ENCODE peak calls at places on chromosomes 6 and 20, in seven cellular contexts. C, U, L, R, P, T and B are unnamed samples. For H3K4me1, the result is how much of the 10 kb centered on the place peaks cover.

GRCh38 chr20:56504373-56505005 is 20.1 kb upstream of the FAM209A start:
- DNase-seq in R (no peak), U (no peak), C (no peak), L (no peak), P (no peak), T (no peak), B (no peak)

GRCh38 chr6:106244931-106245330 is 80.6 kb downstream of the ATG5 start:
- DNase-seq in T (no peak), R (no peak), L (no peak), C (no peak), P (no peak), U (no peak), B (no peak)

GRCh38 chr6:17877196-17877889 is 110.1 kb downstream of the KIF13A start:
- DNase-seq in P (no peak), R (no peak), U (no peak), L (no peak), T (no peak), C (no peak), B (no peak)

GRCh38 chr6:21023210-21023609 is 489.0 kb downstream of the CDKAL1 start:
- DNase-seq in L (no peak), C (no peak), P (no peak), T (no peak), R (no peak), U (no peak), B (no peak)

GRCh38 chr6:69622924-69623323 is 173.9 kb downstream of the LMBRD1 start:
- DNase-seq in T (no peak), L (no peak), P (no peak), C (no peak), U (no peak), R (no peak), B (no peak)

GRCh38 chr6:10595731-10596664 is 74.8 kb downstream of the GCNT2 start:
- DNase-seq in L (no peak), U (no peak), T (no peak), C (no peak), R (no peak), P (no peak), B (no peak)

GRCh38 chr6:84728602-84729001 is 35.8 kb downstream of the TBX18 start:
- DNase-seq in P (no peak), L (peak), T (no peak), U (no peak), C (no peak), R (no peak), B (no peak)

GRCh38 chr6:1901556-1901955 is 291.8 kb downstream of the FOXC1 start:
- DNase-seq in U (no peak), T (no peak), C (no peak), P (no peak), L (no peak), R (no peak), B (no peak)

GRCh38 chr20:1503564-1504227 is 12.5 kb upstream of the SIRPB2 start:
- DNase-seq in R (peak), L (peak), T (peak), P (peak), C (peak), U (no peak), B (peak)

GRCh38 chr6:117829594-117830319 is 77.3 kb upstream of the SLC35F1 start:
- DNase-seq in U (no peak), T (peak), P (no peak), L (no peak), R (no peak), C (no peak), B (no peak)

GRCh38 chr6:154112181-154112809 is 73.3 kb downstream of the OPRM1 start:
- DNase-seq in P (no peak), U (no peak), L (no peak), R (no peak), T (no peak), C (no peak), B (no peak)

GRCh38 chr6:146968041-146968760 is 236.0 kb upstream of the STXBP5 start:
- DNase-seq in R (no peak), U (no peak), L (no peak), T (peak), P (no peak), C (no peak), B (no peak)

GRCh38 chr6:20119446-20119845 is 92.8 kb downstream of the MBOAT1 start:
- DNase-seq in T (no peak), L (no peak), U (no peak), C (no peak), P (no peak), R (no peak), B (no peak)

GRCh38 chr6:84252140-84252539 is 24.7 kb upstream of the CEP162 start:
- DNase-seq in U (no peak), L (no peak), C (no peak), R (no peak), P (no peak), T (no peak), B (no peak)

GRCh38 chr20:48718914-48719578 is 108.8 kb downstream of the PREX1 start:
- DNase-seq in C (no peak), R (peak), T (no peak), L (peak), P (no peak), U (no peak), B (no peak)

GRCh38 chr6:34967461-34967860 is 78.4 kb downstream of the ANKS1A start:
- DNase-seq in P (no peak), U (no peak), R (no peak), C (no peak), T (no peak), L (no peak), B (no peak)

GRCh38 chr6:116482780-116483179 is 21.6 kb downstream of the CALHM6 start:
- DNase-seq in P (no peak), C (no peak), R (no peak), T (no peak), U (no peak), L (no peak), B (no peak)

GRCh38 chr6:167932468-167933276 is 64.8 kb upstream of the KIF25 start:
- DNase-seq in L (no peak), C (no peak), P (peak), U (no peak), T (no peak), R (no peak), B (no peak)

GRCh38 chr20:1588869-1589460 is 30.8 kb downstream of the SIRPB1 start:
- DNase-seq in P (no peak), L (no peak), C (no peak), U (no peak), T (no peak), R (no peak), B (no peak)

GRCh38 chr6:28525496-28526039 is at the start of gene GPX5:
- DNase-seq in P (no peak), T (no peak), R (no peak), U (no peak), L (no peak), C (no peak), B (no peak)

GRCh38 chr6:251920-252319 is 40.4 kb upstream of the DUSP22 start:
- DNase-seq in T (no peak), L (no peak), R (no peak), U (no peak), P (no peak), C (no peak), B (no peak)

GRCh38 chr6:158999154-158999668 is 791 bp downstream of the RSPH3 start:
- DNase-seq in P (no peak), T (no peak), C (no peak), R (no peak), U (no peak), L (no peak), B (no peak)

GRCh38 chr6:111625099-111625416 is 19.4 kb upstream of the TRAF3IP2 start:
- DNase-seq in R (no peak), P (no peak), C (no peak), L (no peak), T (no peak), U (no peak), B (no peak)

GRCh38 chr6:16486661-16487060 is 248.3 kb downstream of the GMPR start:
- DNase-seq in P (no peak), U (no peak), R (no peak), T (no peak), C (no peak), L (no peak), B (no peak)

GRCh38 chr20:11970243-11970836 is 52.6 kb downstream of the BTBD3 start:
- DNase-seq in U (no peak), P (no peak), L (no peak), C (no peak), T (no peak), R (no peak), B (no peak)

GRCh38 chr6:2960935-2961334 is 10.4 kb downstream of the SERPINB6 start:
- DNase-seq in U (no peak), T (no peak), R (no peak), C (no peak), L (no peak), P (peak), B (no peak)

GRCh38 chr20:63536241-63536977 is 767 bp downstream of the PTK6 start:
- DNase-seq in L (no peak), P (no peak), R (peak), T (peak), C (no peak), U (no peak), B (no peak)

GRCh38 chr6:18277181-18278006 is 13.1 kb upstream of the DEK start:
- DNase-seq in U (no peak), T (no peak), P (no peak), L (no peak), R (no peak), C (no peak), B (no peak)

GRCh38 chr6:150138638-150139037 is 4.2 kb upstream of the PPP1R14C start:
- DNase-seq in L (no peak), C (no peak), P (no peak), R (no peak), U (no peak), T (no peak), B (no peak)

GRCh38 chr20:15837563-15837962 is 735.7 kb downstream of the KIF16B start:
- DNase-seq in R (no peak), L (no peak), T (no peak), U (no peak), P (no peak), C (no peak), B (no peak)

GRCh38 chr6:15526129-15526764 is 136.6 kb downstream of the DTNBP1 start:
- DNase-seq in T (no peak), L (no peak), C (no peak), P (no peak), U (no peak), R (no peak), B (peak)

GRCh38 chr6:167892835-167893234 is 66.1 kb downstream of the AFDN start:
- DNase-seq in L (no peak), R (no peak), T (no peak), P (no peak), U (no peak), C (no peak), B (no peak)

GRCh38 chr6:137432054-137432545 is 62.1 kb downstream of the OLIG3 start:
- DNase-seq in U (no peak), T (no peak), C (no peak), R (no peak), L (peak), P (no peak), B (no peak)

GRCh38 chr6:144343736-144344428 is 58.7 kb downstream of the UTRN start:
- DNase-seq in L (peak), P (no peak), T (no peak), C (no peak), U (no peak), R (peak), B (no peak)

GRCh38 chr20:20709858-20710257 is 2.6 kb downstream of the RALGAPA2 start:
- DNase-seq in P (no peak), U (no peak), C (no peak), L (no peak), T (no peak), R (no peak), B (no peak)

GRCh38 chr20:23100021-23100753 is 14.1 kb upstream of the CD93 start:
- DNase-seq in T (no peak), R (peak), L (no peak), C (no peak), U (no peak), P (no peak), B (no peak)

GRCh38 chr20:52972190-52972937 is at the start of gene TSHZ2:
- DNase-seq in R (no peak), U (peak), C (peak), P (peak), L (no peak), T (peak), B (no peak)

GRCh38 chr20:42779216-42779615 is 410.5 kb downstream of the PTPRT start:
- DNase-seq in U (no peak), C (no peak), R (no peak), P (no peak), L (no peak), T (no peak), B (no peak)

GRCh38 chr6:52595796-52596130 is 18.9 kb upstream of the TRAM2 start:
- DNase-seq in C (no peak), R (no peak), L (peak), T (peak), U (no peak), P (no peak), B (no peak)

GRCh38 chr6:52598824-52599190 is 21.9 kb upstream of the TRAM2 start:
- DNase-seq in L (no peak), P (no peak), R (no peak), T (no peak), C (no peak), U (no peak), B (no peak)

GRCh38 chr6:52596371-52597028 is 19.6 kb upstream of the TRAM2 start:
- DNase-seq in T (no peak), P (no peak), C (no peak), U (no peak), L (peak), R (no peak), B (no peak)

GRCh38 chr6:52597738-52598122 is 20.9 kb upstream of the TRAM2 start:
- DNase-seq in T (no peak), L (no peak), P (no peak), R (no peak), U (no peak), C (no peak), B (no peak)

GRCh38 chr6:52598123-52598823 is 21.4 kb upstream of the TRAM2 start:
- DNase-seq in R (no peak), L (peak), T (peak), U (peak), C (peak), P (peak), B (no peak)
- H3K4me3 ChIP-seq in R (no peak), L (peak), T (peak), U (peak), C (no peak), P (no peak), B (no peak)

GRCh38 chr6:39812853-39813533 is 20.8 kb downstream of the DAAM2 start:
- DNase-seq in U (no peak), L (peak), C (peak), P (no peak), R (no peak), T (no peak), B (no peak)
- TF ChIP-seq CTCF in U (no peak), L (peak), C (no peak), P (no peak), R (no peak), T (no peak), B (no peak)

GRCh38 chr6:109053285-109053684 is 41.4 kb downstream of the SESN1 start:
- DNase-seq in T (no peak), U (no peak), P (no peak), R (no peak), L (no peak), C (no peak), B (no peak)
- H3K4me1 ChIP-seq in T (under half), U (under half), P (under half), R (half or more), L (under half), C (under half), B (under half)

GRCh38 chr6:130520801-130521200 is 155.0 kb downstream of the TMEM200A start:
- DNase-seq in L (no peak), T (no peak), C (no peak), U (no peak), P (no peak), R (no peak), B (no peak)
- H3K4me3 ChIP-seq in L (no peak), T (no peak), C (no peak), U (no peak), P (no peak), R (no peak), B (no peak)

GRCh38 chr6:47453372-47453936 is 24.1 kb upstream of the CD2AP start:
- DNase-seq in P (no peak), T (no peak), R (no peak), L (no peak), U (no peak), C (no peak), B (no peak)
- TF ChIP-seq CTCF in P (no peak), T (no peak), R (no peak), L (no peak), U (no peak), C (no peak), B (no peak)

DNA sequence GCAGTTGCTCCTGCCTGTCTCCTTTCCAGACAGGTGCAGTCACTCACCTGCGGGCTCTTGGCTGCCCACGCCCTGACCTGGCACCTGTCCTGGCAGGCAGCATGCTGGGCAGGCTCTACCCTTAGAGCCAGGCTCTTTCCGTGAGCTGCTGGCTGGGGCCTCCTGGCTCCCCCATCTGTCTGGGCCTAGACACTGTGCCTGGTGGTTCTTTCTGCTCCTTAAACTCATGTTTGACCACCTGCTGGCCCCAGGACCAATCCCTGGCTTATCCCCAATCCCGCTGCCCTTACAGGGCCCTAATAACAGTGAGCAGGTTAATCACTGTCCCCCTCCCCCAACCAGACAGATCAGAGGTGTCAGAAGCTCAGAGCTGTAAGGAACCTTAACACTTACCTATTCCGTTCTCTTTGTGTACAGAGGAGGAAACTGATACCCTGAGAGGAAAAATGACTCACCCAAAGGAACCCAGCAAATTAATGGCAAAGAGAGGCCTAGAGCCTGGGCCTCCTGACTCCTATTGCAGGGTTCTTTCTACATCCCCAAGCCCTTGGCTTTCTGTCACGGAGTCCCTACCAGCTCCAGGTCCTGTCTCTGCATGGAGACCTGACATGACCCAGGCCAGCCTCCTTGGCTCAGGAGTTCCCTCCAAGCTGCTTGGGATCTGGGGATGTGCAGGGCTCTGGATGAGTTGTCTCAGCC is 54.7 kb downstream of the RAB44 start:
- DNase-seq in T (no peak), R (no peak), P (no peak), U (no peak), C (no peak), L (peak), B (no peak)
- H3K4me1 ChIP-seq in T (under half), R (half or more), P (under half), U (under half), C (under half), L (under half), B (under half)

DNA sequence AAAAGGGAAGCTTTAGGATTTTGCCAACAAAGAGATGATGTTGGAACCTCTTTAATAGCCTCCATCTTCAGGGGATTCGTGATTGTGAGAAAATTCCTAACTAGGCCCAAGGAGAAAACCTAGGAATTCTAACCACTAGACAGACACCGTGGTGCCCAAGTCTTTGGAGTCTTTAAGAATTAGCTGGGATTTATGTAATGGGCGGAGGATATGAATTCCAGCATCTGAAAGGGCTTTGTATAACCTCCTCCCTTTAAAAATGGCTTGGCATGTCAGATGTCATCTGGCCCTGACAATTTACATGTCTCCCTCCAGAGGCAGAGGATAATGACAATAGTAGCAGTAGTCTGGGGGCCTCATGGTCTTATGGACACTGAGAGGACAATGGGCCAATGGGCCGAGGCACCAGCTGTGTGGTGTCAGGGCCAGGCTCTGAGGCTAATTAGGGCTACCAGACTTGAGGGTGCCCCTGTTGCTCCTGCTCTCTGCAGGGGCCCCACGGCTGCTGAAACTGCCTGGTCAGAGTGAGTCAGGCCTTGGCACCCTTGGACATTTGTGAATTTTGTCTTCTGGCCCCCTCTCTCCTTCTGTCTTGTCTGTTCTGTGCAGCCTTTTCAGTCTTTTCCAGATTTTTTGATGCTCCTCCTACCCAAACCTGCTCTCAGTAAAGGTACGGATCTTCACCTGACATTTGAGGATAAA is 113.9 kb downstream of the EDN1 start:
- DNase-seq in L (no peak), T (no peak), P (no peak), C (no peak), R (no peak), U (no peak), B (no peak)
- H3K4me3 ChIP-seq in L (no peak), T (no peak), P (no peak), C (no peak), R (no peak), U (no peak), B (no peak)

GRCh38 chr6:30730611-30731435 is 10.7 kb downstream of the TUBB start:
- DNase-seq in P (peak), T (peak), U (peak), L (peak), R (peak), C (peak), B (peak)
- TF ChIP-seq CTCF in P (peak), T (peak), U (peak), L (peak), R (peak), C (peak), B (peak)

GRCh38 chr20:38859070-38859690 is 53.7 kb downstream of the PPP1R16B start:
- DNase-seq in C (no peak), U (no peak), T (no peak), R (no peak), P (no peak), L (peak), B (no peak)
- H3K4me1 ChIP-seq in C (under half), U (under half), T (under half), R (half or more), P (under half), L (half or more), B (under half)

GRCh38 chr6:109091314-109092009 is 3.2 kb downstream of the SESN1 start:
- DNase-seq in L (no peak), T (no peak), P (no peak), R (no peak), C (no peak), U (no peak), B (no peak)
- H3K4me3 ChIP-seq in L (peak), T (no peak), P (peak), R (no peak), C (peak), U (peak), B (peak)